ENCODE peak calls at places on chromosomes 12 and 14, in ten cellular contexts. One of them, this sample, is unnamed. For H3K4me1, the result is how much of the 10 kb centered on the place peaks cover.

GRCh38 chr12:98998697-98999299 is 353.7 kb downstream of the APAF1 start:
- DNase-seq in neuronal stem cell: peak
- DNase-seq in body of pancreas: no peak
- DNase-seq in SK-N-SH: peak
- DNase-seq in lung: no peak
- DNase-seq in HepG2: peak
- DNase-seq in heart left ventricle: no peak
- DNase-seq in effector memory CD4-positive, alpha-beta T cell: no peak
- DNase-seq in ovary: no peak
- DNase-seq in tibial nerve: no peak
- DNase-seq in this sample: no peak

GRCh38 chr12:97995085-97995484 is 520.3 kb upstream of the TMPO start:
- DNase-seq in neuronal stem cell: no peak
- DNase-seq in body of pancreas: no peak
- DNase-seq in SK-N-SH: no peak
- DNase-seq in lung: no peak
- DNase-seq in HepG2: no peak
- DNase-seq in heart left ventricle: no peak
- DNase-seq in effector memory CD4-positive, alpha-beta T cell: no peak
- DNase-seq in ovary: no peak
- DNase-seq in tibial nerve: no peak
- DNase-seq in this sample: no peak

GRCh38 chr12:108571604-108572165 is 9.3 kb downstream of the ISCU start:
- DNase-seq in neuronal stem cell: no peak
- DNase-seq in body of pancreas: no peak
- DNase-seq in SK-N-SH: no peak
- DNase-seq in lung: peak
- DNase-seq in HepG2: no peak
- DNase-seq in heart left ventricle: no peak
- DNase-seq in effector memory CD4-positive, alpha-beta T cell: no peak
- DNase-seq in ovary: no peak
- DNase-seq in tibial nerve: no peak
- DNase-seq in this sample: no peak

GRCh38 chr14:77991128-77991772 is 178.9 kb upstream of the NRXN3 start:
- DNase-seq in neuronal stem cell: no peak
- DNase-seq in body of pancreas: peak
- DNase-seq in SK-N-SH: peak
- DNase-seq in lung: no peak
- DNase-seq in HepG2: peak
- DNase-seq in heart left ventricle: no peak
- DNase-seq in effector memory CD4-positive, alpha-beta T cell: no peak
- DNase-seq in ovary: no peak
- DNase-seq in tibial nerve: no peak
- DNase-seq in this sample: no peak

GRCh38 chr12:119444462-119445044 is 110.0 kb downstream of the CCDC60 start:
- DNase-seq in neuronal stem cell: peak
- DNase-seq in body of pancreas: peak
- DNase-seq in SK-N-SH: peak
- DNase-seq in lung: peak
- DNase-seq in HepG2: peak
- DNase-seq in heart left ventricle: peak
- DNase-seq in effector memory CD4-positive, alpha-beta T cell: no peak
- DNase-seq in ovary: peak
- DNase-seq in tibial nerve: no peak
- DNase-seq in this sample: no peak

GRCh38 chr12:111458773-111459172 is 53.0 kb downstream of the SH2B3 start:
- DNase-seq in neuronal stem cell: no peak
- DNase-seq in body of pancreas: peak
- DNase-seq in SK-N-SH: no peak
- DNase-seq in lung: no peak
- DNase-seq in HepG2: no peak
- DNase-seq in heart left ventricle: no peak
- DNase-seq in effector memory CD4-positive, alpha-beta T cell: no peak
- DNase-seq in ovary: no peak
- DNase-seq in tibial nerve: no peak
- DNase-seq in this sample: no peak

GRCh38 chr12:70106347-70106746 is 136.9 kb upstream of the CNOT2 start:
- DNase-seq in neuronal stem cell: no peak
- DNase-seq in body of pancreas: no peak
- DNase-seq in SK-N-SH: no peak
- DNase-seq in lung: no peak
- DNase-seq in HepG2: no peak
- DNase-seq in heart left ventricle: no peak
- DNase-seq in effector memory CD4-positive, alpha-beta T cell: no peak
- DNase-seq in ovary: no peak
- DNase-seq in tibial nerve: no peak
- DNase-seq in this sample: no peak

GRCh38 chr14:90276627-90277367 is 20.4 kb downstream of the PSMC1 start:
- DNase-seq in neuronal stem cell: no peak
- DNase-seq in body of pancreas: no peak
- DNase-seq in SK-N-SH: no peak
- DNase-seq in lung: no peak
- DNase-seq in HepG2: no peak
- DNase-seq in heart left ventricle: no peak
- DNase-seq in effector memory CD4-positive, alpha-beta T cell: no peak
- DNase-seq in ovary: no peak
- DNase-seq in tibial nerve: no peak
- DNase-seq in this sample: no peak

GRCh38 chr14:99351166-99352007 is 79.4 kb upstream of the BCL11B start:
- DNase-seq in neuronal stem cell: no peak
- DNase-seq in body of pancreas: no peak
- DNase-seq in SK-N-SH: no peak
- DNase-seq in lung: no peak
- DNase-seq in HepG2: no peak
- DNase-seq in heart left ventricle: no peak
- DNase-seq in effector memory CD4-positive, alpha-beta T cell: no peak
- DNase-seq in ovary: no peak
- DNase-seq in tibial nerve: no peak
- DNase-seq in this sample: no peak

GRCh38 chr14:101177301-101178055 is 274.0 kb upstream of the RTL1 start:
- DNase-seq in neuronal stem cell: no peak
- DNase-seq in body of pancreas: no peak
- DNase-seq in SK-N-SH: peak
- DNase-seq in lung: no peak
- DNase-seq in HepG2: no peak
- DNase-seq in heart left ventricle: no peak
- DNase-seq in effector memory CD4-positive, alpha-beta T cell: no peak
- DNase-seq in ovary: peak
- DNase-seq in tibial nerve: no peak
- DNase-seq in this sample: no peak

GRCh38 chr14:22334627-22335026 is 254.4 kb downstream of the DAD1 start:
- DNase-seq in neuronal stem cell: no peak
- DNase-seq in body of pancreas: no peak
- DNase-seq in SK-N-SH: no peak
- DNase-seq in lung: no peak
- DNase-seq in HepG2: no peak
- DNase-seq in heart left ventricle: no peak
- DNase-seq in effector memory CD4-positive, alpha-beta T cell: no peak
- DNase-seq in ovary: no peak
- DNase-seq in tibial nerve: no peak
- DNase-seq in this sample: no peak

GRCh38 chr14:22334275-22334577 is 254.8 kb downstream of the DAD1 start:
- DNase-seq in neuronal stem cell: no peak
- DNase-seq in body of pancreas: no peak
- DNase-seq in SK-N-SH: no peak
- DNase-seq in lung: no peak
- DNase-seq in HepG2: no peak
- DNase-seq in heart left ventricle: no peak
- DNase-seq in effector memory CD4-positive, alpha-beta T cell: no peak
- DNase-seq in ovary: no peak
- DNase-seq in tibial nerve: no peak
- DNase-seq in this sample: no peak

GRCh38 chr14:22332671-22333407 is 256.2 kb downstream of the DAD1 start:
- DNase-seq in neuronal stem cell: no peak
- DNase-seq in body of pancreas: no peak
- DNase-seq in SK-N-SH: no peak
- DNase-seq in lung: no peak
- DNase-seq in HepG2: peak
- DNase-seq in heart left ventricle: no peak
- DNase-seq in effector memory CD4-positive, alpha-beta T cell: no peak
- DNase-seq in ovary: no peak
- DNase-seq in tibial nerve: no peak
- DNase-seq in this sample: no peak

GRCh38 chr14:22336031-22336430 is 253.0 kb downstream of the DAD1 start:
- DNase-seq in neuronal stem cell: no peak
- DNase-seq in body of pancreas: no peak
- DNase-seq in SK-N-SH: no peak
- DNase-seq in lung: no peak
- DNase-seq in HepG2: peak
- DNase-seq in heart left ventricle: no peak
- DNase-seq in effector memory CD4-positive, alpha-beta T cell: no peak
- DNase-seq in ovary: no peak
- DNase-seq in tibial nerve: no peak
- DNase-seq in this sample: no peak

GRCh38 chr14:22333408-22334274 is 255.4 kb downstream of the DAD1 start:
- DNase-seq in neuronal stem cell: no peak
- DNase-seq in body of pancreas: peak
- DNase-seq in SK-N-SH: no peak
- DNase-seq in lung: no peak
- DNase-seq in HepG2: peak
- DNase-seq in heart left ventricle: no peak
- DNase-seq in effector memory CD4-positive, alpha-beta T cell: no peak
- DNase-seq in ovary: no peak
- DNase-seq in tibial nerve: no peak
- DNase-seq in this sample: no peak
- H3K4me3 ChIP-seq in neuronal stem cell: no peak
- H3K4me3 ChIP-seq in body of pancreas: no peak
- H3K4me3 ChIP-seq in SK-N-SH: no peak
- H3K4me3 ChIP-seq in lung: no peak
- H3K4me3 ChIP-seq in HepG2: peak
- H3K4me3 ChIP-seq in heart left ventricle: no peak
- H3K4me3 ChIP-seq in effector memory CD4-positive, alpha-beta T cell: no peak
- H3K4me3 ChIP-seq in ovary: no peak
- H3K4me3 ChIP-seq in tibial nerve: no peak
- H3K4me3 ChIP-seq in this sample: no peak

GRCh38 chr12:54386781-54387467 is 2.4 kb upstream of the ZNF385A start:
- DNase-seq in neuronal stem cell: no peak
- DNase-seq in body of pancreas: no peak
- DNase-seq in SK-N-SH: no peak
- DNase-seq in lung: no peak
- DNase-seq in HepG2: no peak
- DNase-seq in heart left ventricle: no peak
- DNase-seq in effector memory CD4-positive, alpha-beta T cell: no peak
- DNase-seq in ovary: no peak
- DNase-seq in tibial nerve: no peak
- DNase-seq in this sample: no peak
- H3K4me1 ChIP-seq in neuronal stem cell: half or more
- H3K4me1 ChIP-seq in body of pancreas: under half
- H3K4me1 ChIP-seq in SK-N-SH: under half
- H3K4me1 ChIP-seq in lung: under half
- H3K4me1 ChIP-seq in HepG2: under half
- H3K4me1 ChIP-seq in heart left ventricle: under half
- H3K4me1 ChIP-seq in effector memory CD4-positive, alpha-beta T cell: under half
- H3K4me1 ChIP-seq in ovary: under half
- H3K4me1 ChIP-seq in tibial nerve: under half
- H3K4me1 ChIP-seq in this sample: under half

GRCh38 chr12:46659032-46659703 is 166.6 kb downstream of the SLC38A4 start:
- DNase-seq in neuronal stem cell: peak
- DNase-seq in body of pancreas: no peak
- DNase-seq in SK-N-SH: no peak
- DNase-seq in lung: no peak
- DNase-seq in HepG2: no peak
- DNase-seq in heart left ventricle: no peak
- DNase-seq in effector memory CD4-positive, alpha-beta T cell: no peak
- DNase-seq in ovary: no peak
- DNase-seq in tibial nerve: no peak
- DNase-seq in this sample: no peak
- H3K4me3 ChIP-seq in neuronal stem cell: no peak
- H3K4me3 ChIP-seq in body of pancreas: no peak
- H3K4me3 ChIP-seq in SK-N-SH: no peak
- H3K4me3 ChIP-seq in lung: no peak
- H3K4me3 ChIP-seq in HepG2: no peak
- H3K4me3 ChIP-seq in heart left ventricle: peak
- H3K4me3 ChIP-seq in effector memory CD4-positive, alpha-beta T cell: no peak
- H3K4me3 ChIP-seq in ovary: no peak
- H3K4me3 ChIP-seq in tibial nerve: peak
- H3K4me3 ChIP-seq in this sample: no peak

GRCh38 chr12:104377507-104377812 is 73.9 kb downstream of the EID3 start:
- DNase-seq in neuronal stem cell: no peak
- DNase-seq in body of pancreas: no peak
- DNase-seq in SK-N-SH: no peak
- DNase-seq in lung: no peak
- DNase-seq in HepG2: no peak
- DNase-seq in heart left ventricle: no peak
- DNase-seq in effector memory CD4-positive, alpha-beta T cell: no peak
- DNase-seq in ovary: no peak
- DNase-seq in tibial nerve: no peak
- DNase-seq in this sample: no peak

GRCh38 chr12:104384141-104384880 is 72.4 kb upstream of the CHST11 start:
- DNase-seq in neuronal stem cell: no peak
- DNase-seq in body of pancreas: no peak
- DNase-seq in SK-N-SH: no peak
- DNase-seq in lung: no peak
- DNase-seq in HepG2: no peak
- DNase-seq in heart left ventricle: no peak
- DNase-seq in effector memory CD4-positive, alpha-beta T cell: no peak
- DNase-seq in ovary: no peak
- DNase-seq in tibial nerve: no peak
- DNase-seq in this sample: no peak

GRCh38 chr12:104385510-104385909 is 71.2 kb upstream of the CHST11 start:
- DNase-seq in neuronal stem cell: no peak
- DNase-seq in body of pancreas: no peak
- DNase-seq in SK-N-SH: no peak
- DNase-seq in lung: no peak
- DNase-seq in HepG2: no peak
- DNase-seq in heart left ventricle: no peak
- DNase-seq in effector memory CD4-positive, alpha-beta T cell: no peak
- DNase-seq in ovary: no peak
- DNase-seq in tibial nerve: no peak
- DNase-seq in this sample: no peak

GRCh38 chr12:104378427-104378826 is 74.9 kb downstream of the EID3 start:
- DNase-seq in neuronal stem cell: no peak
- DNase-seq in body of pancreas: no peak
- DNase-seq in SK-N-SH: no peak
- DNase-seq in lung: no peak
- DNase-seq in HepG2: no peak
- DNase-seq in heart left ventricle: no peak
- DNase-seq in effector memory CD4-positive, alpha-beta T cell: no peak
- DNase-seq in ovary: no peak
- DNase-seq in tibial nerve: no peak
- DNase-seq in this sample: no peak

DNA sequence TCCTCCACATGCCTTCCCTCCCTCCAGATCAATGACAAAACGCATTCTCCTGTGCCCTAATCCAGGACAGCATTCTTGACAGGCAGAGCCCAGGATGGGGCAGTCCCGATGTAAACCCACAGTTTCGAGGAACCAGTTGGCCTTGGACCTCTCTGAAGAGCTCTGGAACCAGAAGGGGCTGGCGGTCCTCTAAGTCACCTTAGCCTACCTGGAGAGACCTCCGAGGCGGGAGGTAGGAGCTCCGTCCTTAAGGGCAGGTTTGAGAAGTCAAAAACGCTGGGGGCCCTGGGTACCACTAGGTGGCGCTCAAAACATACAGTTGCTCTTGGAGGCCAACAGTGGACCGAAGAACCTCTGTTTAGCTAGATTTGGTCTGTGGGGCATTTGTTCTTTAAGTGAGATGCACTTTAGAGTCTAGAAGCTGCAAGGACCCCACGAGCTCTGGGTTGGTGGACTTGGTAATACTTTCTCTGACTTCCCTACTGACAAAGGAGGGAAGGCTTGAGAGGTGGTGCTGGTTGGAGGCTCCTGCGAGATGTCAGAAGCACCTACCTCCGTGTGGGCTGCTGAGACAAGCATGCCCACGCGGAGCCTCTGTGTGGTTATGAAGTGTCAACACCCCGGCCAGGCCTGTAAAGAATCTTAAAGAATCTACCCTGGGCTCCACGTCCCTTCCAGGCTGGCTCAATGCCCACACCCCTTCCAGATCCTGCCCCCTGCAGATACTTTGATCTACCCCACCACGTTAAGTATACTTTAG is 74.8 kb upstream of the CHST11 start:
- DNase-seq in neuronal stem cell: peak
- DNase-seq in body of pancreas: peak
- DNase-seq in SK-N-SH: peak
- DNase-seq in lung: peak
- DNase-seq in HepG2: peak
- DNase-seq in heart left ventricle: peak
- DNase-seq in effector memory CD4-positive, alpha-beta T cell: peak
- DNase-seq in ovary: peak
- DNase-seq in tibial nerve: peak
- DNase-seq in this sample: peak
- H3K4me1 ChIP-seq in neuronal stem cell: under half
- H3K4me1 ChIP-seq in body of pancreas: under half
- H3K4me1 ChIP-seq in SK-N-SH: under half
- H3K4me1 ChIP-seq in lung: under half
- H3K4me1 ChIP-seq in HepG2: under half
- H3K4me1 ChIP-seq in heart left ventricle: under half
- H3K4me1 ChIP-seq in effector memory CD4-positive, alpha-beta T cell: under half
- H3K4me1 ChIP-seq in ovary: under half
- H3K4me1 ChIP-seq in tibial nerve: under half
- H3K4me1 ChIP-seq in this sample: under half